ENCODE peak calls at places on chromosomes 3 and 15, in eight cellular contexts. Q is endothelial cell of umbilical vein, L is lung, J is GM12878, V is GM23338, K is kidney epithelial cell, Y is fibroblast of lung, Z is psoas muscle. A is an unnamed sample.

GRCh38 chr3:183745300-183746098 is 47.9 kb downstream of the YEATS2 start:
- DNase-seq in Q (peak; percentile 21), L (no peak), J (no peak), V (peak; percentile 82), K (no peak), Y (peak; percentile 76), Z (no peak), A (no peak)

GRCh38 chr15:38148476-38148875 is 104.2 kb upstream of the SPRED1 start:
- DNase-seq in Q (no peak), L (no peak), J (no peak), V (no peak), K (no peak), Y (peak; percentile 26), Z (no peak), A (no peak)

GRCh38 chr3:197881601-197882000 is 68.4 kb upstream of the RPL35A start:
- DNase-seq in Q (no peak), L (no peak), J (no peak), V (no peak), K (no peak), Y (no peak), Z (no peak), A (no peak)

GRCh38 chr3:193248848-193249468 is 7.9 kb downstream of the PLAAT1 start:
- DNase-seq in Q (no peak), L (no peak), J (no peak), V (no peak), K (no peak), Y (no peak), Z (no peak), A (no peak)

GRCh38 chr3:69094467-69095205 is 9.9 kb downstream of the ARL6IP5 start:
- DNase-seq in Q (no peak), L (no peak), J (no peak), V (no peak), K (no peak), Y (peak; percentile 86), Z (no peak), A (no peak)

GRCh38 chr15:40092416-40093223 is 16.1 kb downstream of the BMF start:
- DNase-seq in Q (no peak), L (no peak), J (no peak), V (no peak), K (no peak), Y (peak; percentile 81), Z (peak; percentile 67), A (no peak)

GRCh38 chr15:100877551-100877950 is 2.1 kb upstream of the ALDH1A3 start:
- DNase-seq in Q (no peak), L (no peak), J (no peak), V (no peak), K (no peak), Y (no peak), Z (no peak), A (no peak)

GRCh38 chr15:94125131-94125530 is 106.2 kb upstream of the MCTP2 start:
- DNase-seq in Q (no peak), L (no peak), J (no peak), V (no peak), K (no peak), Y (no peak), Z (no peak), A (no peak)

GRCh38 chr3:12948891-12949711 is 107.7 kb upstream of the RPL32 start:
- DNase-seq in Q (peak; percentile 45), L (no peak), J (no peak), V (no peak), K (no peak), Y (peak; percentile 80), Z (no peak), A (no peak)

GRCh38 chr15:91849749-91850161 is 3.8 kb upstream of the SLCO3A1 start:
- DNase-seq in Q (peak; percentile 7), L (no peak), J (no peak), V (peak; percentile 67), K (no peak), Y (peak; percentile 58), Z (no peak), A (no peak)

GRCh38 chr3:190336516-190337189 is 14.4 kb upstream of the CLDN1 start:
- DNase-seq in Q (no peak), L (no peak), J (no peak), V (no peak), K (no peak), Y (no peak), Z (no peak), A (no peak)

GRCh38 chr3:143283432-143284128 is 164.0 kb downstream of the CHST2 start:
- DNase-seq in Q (no peak), L (no peak), J (no peak), V (no peak), K (no peak), Y (peak; percentile 55), Z (no peak), A (no peak)

GRCh38 chr3:16506451-16506850 is 7.0 kb downstream of the RFTN1 start:
- DNase-seq in Q (no peak), L (no peak), J (no peak), V (no peak), K (no peak), Y (no peak), Z (no peak), A (no peak)

GRCh38 chr3:115922681-115923347 is 299.5 kb downstream of the GAP43 start:
- DNase-seq in Q (no peak), L (no peak), J (no peak), V (peak; percentile 81), K (no peak), Y (peak; percentile 66), Z (no peak), A (no peak)

GRCh38 chr3:45907769-45908705 is 21.7 kb downstream of the CCR9 start:
- DNase-seq in Q (no peak), L (no peak), J (no peak), V (no peak), K (no peak), Y (peak; percentile 64), Z (no peak), A (no peak)

GRCh38 chr15:85584791-85585360 is 204.5 kb downstream of the AKAP13 start:
- DNase-seq in Q (no peak), L (no peak), J (peak; percentile 30), V (no peak), K (no peak), Y (no peak), Z (no peak), A (peak; percentile 47)

GRCh38 chr3:73602171-73602570 is 22.6 kb downstream of the PDZRN3 start:
- DNase-seq in Q (no peak), L (no peak), J (no peak), V (no peak), K (peak; percentile 34), Y (peak; percentile 95), Z (no peak), A (no peak)

GRCh38 chr3:134666052-134666451 is 15.2 kb upstream of the KY start:
- DNase-seq in Q (no peak), L (no peak), J (no peak), V (no peak), K (no peak), Y (no peak), Z (no peak), A (no peak)
- H3K27me3 ChIP-seq in Q (no peaks in the 10 kb centered on the region), L (no peaks in the 10 kb centered on the region), J (no peaks in the 10 kb centered on the region), V (no peaks in the 10 kb centered on the region), K (no peaks in the 10 kb centered on the region), Y (no peaks in the 10 kb centered on the region), Z (no peaks in the 10 kb centered on the region), A (peaks cover 2% of the 10 kb centered on the region)

GRCh38 chr15:69750253-69750652 is 297.6 kb downstream of the RPLP1 start:
- DNase-seq in Q (no peak), L (no peak), J (peak; percentile 40), V (no peak), K (no peak), Y (no peak), Z (no peak), A (no peak)

GRCh38 chr15:69749797-69750196 is 297.2 kb downstream of the RPLP1 start:
- DNase-seq in Q (peak; percentile 16), L (no peak), J (no peak), V (no peak), K (no peak), Y (no peak), Z (no peak), A (no peak)

GRCh38 chr15:69748700-69749099 is 296.1 kb downstream of the RPLP1 start:
- DNase-seq in Q (no peak), L (no peak), J (no peak), V (no peak), K (no peak), Y (no peak), Z (no peak), A (no peak)

GRCh38 chr15:69748131-69748530 is 295.5 kb downstream of the RPLP1 start:
- DNase-seq in Q (no peak), L (no peak), J (no peak), V (no peak), K (no peak), Y (no peak), Z (no peak), A (no peak)

GRCh38 chr15:69749274-69749673 is 296.7 kb downstream of the RPLP1 start:
- DNase-seq in Q (no peak), L (no peak), J (no peak), V (no peak), K (no peak), Y (no peak), Z (no peak), A (no peak)
- H3K27me3 ChIP-seq in Q (peaks cover 3% of the 10 kb centered on the region), L (no peaks in the 10 kb centered on the region), J (peaks cover 2% of the 10 kb centered on the region), V (no peaks in the 10 kb centered on the region), K (peaks cover 14% of the 10 kb centered on the region), Y (peaks cover 3% of the 10 kb centered on the region), Z (no peaks in the 10 kb centered on the region), A (peaks cover 5% of the 10 kb centered on the region)

GRCh38 chr15:44208956-44209355 is 13.9 kb upstream of the FRMD5 start:
- DNase-seq in Q (no peak), L (no peak), J (no peak), V (no peak), K (no peak), Y (no peak), Z (no peak), A (no peak)
- H3K27me3 ChIP-seq in Q (no peaks in the 10 kb centered on the region), L (no peaks in the 10 kb centered on the region), J (no peaks in the 10 kb centered on the region), V (no peaks in the 10 kb centered on the region), K (no peaks in the 10 kb centered on the region), Y (no peaks in the 10 kb centered on the region), Z (no peaks in the 10 kb centered on the region), A (no peaks in the 10 kb centered on the region)

GRCh38 chr15:41502787-41503668 is 9.4 kb downstream of the ITPKA start:
- DNase-seq in Q (no peak), L (no peak), J (no peak), V (peak; percentile 75), K (no peak), Y (no peak), Z (no peak), A (no peak)

GRCh38 chr15:41501961-41502786 is 8.5 kb downstream of the ITPKA start:
- DNase-seq in Q (no peak), L (no peak), J (no peak), V (peak; percentile 65), K (no peak), Y (no peak), Z (no peak), A (no peak)

GRCh38 chr15:41505776-41506175 is 7.9 kb downstream of the LTK start:
- DNase-seq in Q (no peak), L (no peak), J (no peak), V (no peak), K (no peak), Y (no peak), Z (no peak), A (no peak)

GRCh38 chr15:41504751-41505492 is 8.7 kb downstream of the LTK start:
- DNase-seq in Q (no peak), L (no peak), J (no peak), V (no peak), K (no peak), Y (no peak), Z (no peak), A (no peak)

DNA sequence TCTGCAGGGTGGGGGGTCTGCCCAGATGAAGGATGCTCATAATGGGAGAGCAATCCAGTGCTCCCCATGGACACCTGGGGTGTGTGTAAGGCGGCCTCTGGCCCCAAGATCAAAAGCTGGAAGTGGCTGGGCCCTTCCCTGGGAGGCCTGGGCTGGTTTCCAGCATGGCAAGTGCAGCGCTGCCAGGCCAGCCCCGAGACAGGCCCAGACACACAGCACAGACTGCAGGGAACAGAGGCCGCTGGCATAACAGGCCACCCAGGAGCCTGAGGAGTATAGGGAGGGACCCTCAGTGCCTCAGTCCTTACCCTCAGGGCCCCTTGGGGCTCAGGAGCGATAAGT is 10.0 kb downstream of the ITPKA start:
- DNase-seq in Q (no peak), L (no peak), J (no peak), V (no peak), K (no peak), Y (no peak), Z (no peak), A (no peak)
- H3K27me3 ChIP-seq in Q (peaks cover 29% of the 10 kb centered on the region), L (no peaks in the 10 kb centered on the region), J (peaks cover 15% of the 10 kb centered on the region), V (peaks cover 99% of the 10 kb centered on the region), K (peaks cover 25% of the 10 kb centered on the region), Y (peaks cover 8% of the 10 kb centered on the region), Z (no peaks in the 10 kb centered on the region), A (peaks cover 4% of the 10 kb centered on the region)